ENCODE peak calls at places on chromosomes 3 and 15, in seven cellular contexts. J is IMR-90, A is AG09309, W is fibroblast of lung, G is ovary, L is endothelial cell of umbilical vein, F is fibroblast of pulmonary artery. I is an unnamed sample.

GRCh38 chr3:72336821-72337479 is 511.3 kb downstream of the SHQ1 start:
- DNase-seq in G (peak; percentile 98), L (peak; percentile 26), F (peak; percentile 89), J (peak; percentile 46), A (no peak), W (peak; percentile 95), I (no peak)

GRCh38 chr3:128383316-128384235 is 83.1 kb downstream of the DNAJB8 start:
- DNase-seq in G (peak; percentile 38), J (peak; percentile 44), A (no peak), W (peak; percentile 43), L (peak; percentile 86), F (peak; percentile 55), I (no peak)

GRCh38 chr15:71226536-71227455 is 111.5 kb downstream of the THSD4 start:
- DNase-seq in J (no peak), G (no peak), L (no peak), A (no peak), F (no peak), W (no peak), I (no peak)

GRCh38 chr3:44596631-44597030 is 11.9 kb downstream of the ZNF660 start:
- DNase-seq in G (no peak), W (peak; percentile 56), J (peak; percentile 17), F (peak; percentile 25), A (peak; percentile 3), L (no peak), I (no peak)

GRCh38 chr3:177278016-177278415 is 80.7 kb upstream of the TBL1XR1 start:
- DNase-seq in A (no peak), L (no peak), J (no peak), F (no peak), W (no peak), G (no peak), I (no peak)

GRCh38 chr3:64385256-64385655 is 160.0 kb upstream of the PRICKLE2 start:
- DNase-seq in F (no peak), J (no peak), W (no peak), G (no peak), A (no peak), L (no peak), I (no peak)

GRCh38 chr15:91135201-91136130 is 35.4 kb downstream of the SV2B start:
- DNase-seq in W (no peak), L (no peak), G (no peak), J (no peak), F (no peak), A (no peak), I (no peak)

GRCh38 chr3:127794402-127794801 is 27.9 kb downstream of the MGLL start:
- DNase-seq in J (no peak), L (no peak), F (no peak), W (no peak), A (no peak), G (no peak), I (no peak)

GRCh38 chr15:101342065-101342464 is 47.0 kb upstream of the SNRPA1 start:
- DNase-seq in W (no peak), F (no peak), G (no peak), A (no peak), J (no peak), L (no peak), I (no peak)

GRCh38 chr3:2510746-2511145 is 412.1 kb downstream of the CNTN4 start:
- DNase-seq in G (no peak), J (no peak), A (no peak), L (no peak), F (no peak), W (no peak), I (no peak)

GRCh38 chr15:50059883-50060282 is 59.1 kb downstream of the ATP8B4 start:
- DNase-seq in G (no peak), A (no peak), L (no peak), W (no peak), F (no peak), J (no peak), I (no peak)

GRCh38 chr3:32472716-32473115 is 29.9 kb downstream of the CMTM6 start:
- DNase-seq in G (no peak), F (no peak), W (no peak), L (peak; percentile 67), A (no peak), J (no peak), I (no peak)
- H3K4me3 ChIP-seq in G (no peak overlapping the region), F (no peak overlapping the region), W (no peak overlapping the region), L (no peak overlapping the region), A (no peak overlapping the region), J (no peak overlapping the region), I (no peak overlapping the region)

DNA sequence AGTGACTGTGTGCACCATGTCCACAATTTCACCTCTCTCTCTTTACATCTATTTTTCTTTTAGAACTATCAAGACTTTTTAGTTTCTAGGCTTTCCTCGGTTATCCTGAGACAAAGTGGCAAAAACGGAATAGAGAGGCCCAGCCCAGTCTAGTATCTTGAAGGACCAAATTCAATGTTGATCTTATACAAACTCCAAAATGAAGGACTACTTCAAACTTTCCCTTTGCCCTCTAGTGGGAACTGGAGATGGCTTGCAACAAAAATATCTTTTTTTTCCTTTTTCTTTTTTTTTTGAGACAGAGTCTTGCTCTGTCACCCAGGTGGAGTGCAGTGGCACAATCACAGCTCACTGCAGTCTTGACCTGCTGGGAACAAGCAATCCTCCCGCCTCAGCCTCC is 338.5 kb upstream of the UMPS start:
- DNase-seq in L (no peak), J (no peak), W (no peak), A (no peak), F (no peak), G (no peak), I (no peak)
- TF ChIP-seq CTCF in L (no peak), J (no peak), W (no peak), A (peak; percentile 9), F (no peak), G (no peak), I (no peak)

GRCh38 chr3:132597660-132598059 is 590 bp downstream of the ACKR4 start:
- DNase-seq in G (no peak), W (no peak), L (peak; percentile 39), J (no peak), A (no peak), F (no peak), I (no peak)
- H3K4me3 ChIP-seq in G (peak overlapping the region; percentile 19), W (peak overlapping the region; percentile 37), L (peak overlapping the region; percentile 70), J (no peak overlapping the region), A (peak overlapping the region; percentile 24), F (no peak overlapping the region), I (no peak overlapping the region)

DNA sequence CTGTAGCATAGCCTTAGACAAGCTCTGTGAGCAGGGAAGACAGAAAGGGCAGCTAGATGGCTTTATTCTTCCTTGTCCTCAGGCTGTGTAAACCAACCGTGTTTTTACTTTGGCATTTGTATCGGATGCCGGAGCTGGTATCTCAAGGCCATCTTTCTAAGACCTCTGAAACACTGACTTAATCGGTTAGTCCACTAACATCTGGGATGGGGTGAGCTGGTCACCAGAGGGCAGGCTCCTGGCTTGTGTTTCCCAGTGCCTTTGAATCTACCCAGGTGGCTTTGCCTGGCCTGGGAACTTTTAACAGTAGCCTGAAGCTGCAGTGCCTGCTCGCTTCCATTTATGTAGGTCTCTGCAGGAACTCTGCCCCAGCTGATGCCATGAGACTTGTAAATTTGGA is 252.7 kb downstream of the NR1D2 start:
- DNase-seq in W (no peak), F (no peak), G (no peak), A (no peak), J (no peak), L (no peak), I (no peak)
- TF ChIP-seq CTCF in W (no peak), F (no peak), G (no peak), A (no peak), J (no peak), L (no peak), I (no peak)

GRCh38 chr15:56228352-56228751 is 15.3 kb downstream of the RFX7 start:
- DNase-seq in W (no peak), L (no peak), F (no peak), A (no peak), G (no peak), J (no peak), I (no peak)
- H3K4me3 ChIP-seq in W (no peak overlapping the region), L (no peak overlapping the region), F (no peak overlapping the region), A (no peak overlapping the region), G (no peak overlapping the region), J (no peak overlapping the region), I (no peak overlapping the region)

DNA sequence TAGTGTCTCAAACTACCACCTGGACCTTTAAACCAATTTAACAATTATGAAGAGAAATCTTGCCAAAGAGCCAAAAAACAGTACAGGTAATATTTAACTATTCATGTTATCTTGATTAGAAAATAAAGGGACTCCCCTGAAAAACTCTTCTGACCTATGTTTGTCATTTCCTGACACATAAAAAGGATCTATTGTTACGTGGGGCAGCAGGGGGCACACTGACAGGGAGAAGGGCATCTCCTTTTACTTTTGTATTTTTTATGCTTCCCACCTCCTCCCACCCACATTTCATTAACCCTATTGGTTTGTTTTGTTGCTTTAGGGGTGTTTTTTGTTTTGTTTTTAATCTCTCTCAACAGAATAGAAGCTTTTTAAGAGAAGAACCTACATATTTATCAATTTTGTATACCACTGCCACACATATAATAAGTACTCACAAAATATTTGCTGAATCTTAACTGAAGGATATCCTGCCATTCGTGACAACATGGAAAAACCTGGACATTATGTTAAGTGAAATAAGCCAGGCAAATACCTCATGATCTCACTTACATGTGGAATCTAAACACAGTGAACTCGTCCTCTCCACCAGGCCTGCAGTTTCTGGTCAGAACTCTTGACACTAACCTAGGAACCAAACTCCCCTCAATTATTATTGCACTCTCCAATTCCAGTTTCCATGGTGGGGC is 17.7 kb downstream of the STAG1 start:
- DNase-seq in L (peak; percentile 55), A (no peak), G (no peak), W (no peak), J (no peak), F (peak; percentile 11), I (no peak)
- TF ChIP-seq CTCF in L (peak; percentile 3), A (no peak), G (no peak), W (peak; percentile 5), J (no peak), F (peak; percentile 17), I (no peak)

GRCh38 chr3:30642715-30643361 is 36.4 kb downstream of the TGFBR2 start:
- DNase-seq in G (no peak), F (no peak), W (no peak), L (no peak), J (no peak), A (no peak), I (no peak)

GRCh38 chr3:30641612-30642251 is 35.3 kb downstream of the TGFBR2 start:
- DNase-seq in J (no peak), G (no peak), F (no peak), W (no peak), L (no peak), A (no peak), I (no peak)

GRCh38 chr3:30638685-30639412 is 32.4 kb downstream of the TGFBR2 start:
- DNase-seq in L (no peak), F (no peak), G (no peak), A (no peak), W (no peak), J (no peak), I (no peak)

GRCh38 chr3:30639937-30640336 is 33.5 kb downstream of the TGFBR2 start:
- DNase-seq in F (no peak), W (no peak), G (no peak), L (no peak), J (no peak), A (no peak), I (no peak)

DNA sequence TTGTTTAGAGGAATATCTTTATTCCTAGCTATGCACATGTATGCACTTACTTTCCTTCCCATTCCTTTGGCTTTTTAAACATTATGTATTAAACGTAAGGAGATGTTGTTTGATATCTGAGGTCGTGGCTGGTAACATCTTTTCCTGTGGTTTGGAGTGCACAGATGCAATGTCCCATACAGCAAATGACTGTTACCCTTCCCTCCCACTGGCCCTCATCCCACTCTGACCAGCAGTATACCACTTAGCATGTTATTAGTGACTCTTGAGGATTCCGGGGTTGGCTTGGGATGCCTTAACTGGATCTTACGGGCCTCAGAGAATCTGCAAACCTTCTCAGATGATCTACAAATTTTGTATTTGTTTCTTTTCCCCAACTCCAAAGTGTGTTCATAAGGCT is 34.5 kb downstream of the TGFBR2 start:
- DNase-seq in A (no peak), F (no peak), G (no peak), J (no peak), W (no peak), L (no peak), I (no peak)
- H3K4me3 ChIP-seq in A (no peak overlapping the region), F (no peak overlapping the region), G (no peak overlapping the region), J (no peak overlapping the region), W (no peak overlapping the region), L (no peak overlapping the region), I (no peak overlapping the region)